ENCODE peak calls at places on chromosomes 5 and 9, in ten cellular contexts. One of them, this sample, is unnamed. For H3K36me3, the result is how much of the 10 kb centered on the place peaks cover.

GRCh38 chr5:62100201-62100600 is 205.8 kb upstream of the KIF2A start:
- DNase-seq in psoas muscle: no peak
- DNase-seq in PC-3: no peak
- DNase-seq in CD8-positive, alpha-beta memory T cell: no peak
- DNase-seq in mesenchymal stem cell: no peak
- DNase-seq in ovary: no peak
- DNase-seq in adrenal gland: no peak
- DNase-seq in thoracic aorta: no peak
- DNase-seq in GM23338: no peak
- DNase-seq in mammary epithelial cell: peak
- DNase-seq in this sample: no peak

GRCh38 chr5:39977231-39977630 is 552.5 kb upstream of the DAB2 start:
- DNase-seq in mammary epithelial cell: no peak
- DNase-seq in mesenchymal stem cell: no peak
- DNase-seq in GM23338: no peak
- DNase-seq in thoracic aorta: no peak
- DNase-seq in CD8-positive, alpha-beta memory T cell: no peak
- DNase-seq in adrenal gland: no peak
- DNase-seq in psoas muscle: no peak
- DNase-seq in ovary: no peak
- DNase-seq in PC-3: no peak
- DNase-seq in this sample: no peak

GRCh38 chr9:33809506-33809905 is 7.5 kb upstream of the UBE2R2 start:
- DNase-seq in thoracic aorta: no peak
- DNase-seq in PC-3: no peak
- DNase-seq in psoas muscle: no peak
- DNase-seq in mesenchymal stem cell: no peak
- DNase-seq in adrenal gland: no peak
- DNase-seq in mammary epithelial cell: no peak
- DNase-seq in ovary: no peak
- DNase-seq in GM23338: no peak
- DNase-seq in CD8-positive, alpha-beta memory T cell: no peak
- DNase-seq in this sample: no peak

GRCh38 chr5:115333164-115333563 is 36.7 kb upstream of the CCDC112 start:
- DNase-seq in mesenchymal stem cell: no peak
- DNase-seq in psoas muscle: no peak
- DNase-seq in thoracic aorta: no peak
- DNase-seq in adrenal gland: no peak
- DNase-seq in mammary epithelial cell: no peak
- DNase-seq in ovary: no peak
- DNase-seq in GM23338: no peak
- DNase-seq in CD8-positive, alpha-beta memory T cell: no peak
- DNase-seq in PC-3: no peak
- DNase-seq in this sample: no peak

GRCh38 chr5:150758534-150759333 is at the start of gene DCTN4:
- DNase-seq in PC-3: peak
- DNase-seq in mesenchymal stem cell: peak
- DNase-seq in mammary epithelial cell: peak
- DNase-seq in thoracic aorta: peak
- DNase-seq in psoas muscle: peak
- DNase-seq in CD8-positive, alpha-beta memory T cell: peak
- DNase-seq in adrenal gland: peak
- DNase-seq in GM23338: peak
- DNase-seq in ovary: peak
- DNase-seq in this sample: peak

GRCh38 chr9:135048046-135048757 is 39.3 kb upstream of the OLFM1 start:
- DNase-seq in thoracic aorta: no peak
- DNase-seq in mammary epithelial cell: no peak
- DNase-seq in ovary: no peak
- DNase-seq in psoas muscle: no peak
- DNase-seq in adrenal gland: no peak
- DNase-seq in GM23338: no peak
- DNase-seq in CD8-positive, alpha-beta memory T cell: no peak
- DNase-seq in mesenchymal stem cell: no peak
- DNase-seq in PC-3: no peak
- DNase-seq in this sample: no peak

GRCh38 chr5:6404129-6404528 is 25.8 kb upstream of the MED10 start:
- DNase-seq in psoas muscle: no peak
- DNase-seq in PC-3: no peak
- DNase-seq in thoracic aorta: no peak
- DNase-seq in GM23338: no peak
- DNase-seq in ovary: no peak
- DNase-seq in mesenchymal stem cell: no peak
- DNase-seq in adrenal gland: no peak
- DNase-seq in mammary epithelial cell: peak
- DNase-seq in CD8-positive, alpha-beta memory T cell: no peak
- DNase-seq in this sample: no peak

GRCh38 chr9:79731483-79731882 is 159.7 kb downstream of the TLE4 start:
- DNase-seq in PC-3: peak
- DNase-seq in psoas muscle: no peak
- DNase-seq in ovary: no peak
- DNase-seq in GM23338: no peak
- DNase-seq in mammary epithelial cell: no peak
- DNase-seq in mesenchymal stem cell: no peak
- DNase-seq in thoracic aorta: no peak
- DNase-seq in adrenal gland: no peak
- DNase-seq in CD8-positive, alpha-beta memory T cell: no peak
- DNase-seq in this sample: no peak

GRCh38 chr9:110189001-110189400 is 19.0 kb downstream of the C9orf152 start:
- DNase-seq in CD8-positive, alpha-beta memory T cell: no peak
- DNase-seq in adrenal gland: no peak
- DNase-seq in mammary epithelial cell: no peak
- DNase-seq in thoracic aorta: no peak
- DNase-seq in psoas muscle: no peak
- DNase-seq in ovary: no peak
- DNase-seq in PC-3: no peak
- DNase-seq in GM23338: no peak
- DNase-seq in mesenchymal stem cell: peak
- DNase-seq in this sample: peak

GRCh38 chr9:33737811-33738606 is 57.4 kb upstream of the PRSS3 start:
- DNase-seq in GM23338: peak
- DNase-seq in PC-3: peak
- DNase-seq in mammary epithelial cell: peak
- DNase-seq in ovary: no peak
- DNase-seq in mesenchymal stem cell: peak
- DNase-seq in adrenal gland: peak
- DNase-seq in thoracic aorta: no peak
- DNase-seq in psoas muscle: no peak
- DNase-seq in CD8-positive, alpha-beta memory T cell: no peak
- DNase-seq in this sample: no peak

GRCh38 chr9:6216951-6217350 is 1.3 kb downstream of the IL33 start:
- DNase-seq in psoas muscle: no peak
- DNase-seq in CD8-positive, alpha-beta memory T cell: no peak
- DNase-seq in thoracic aorta: no peak
- DNase-seq in GM23338: no peak
- DNase-seq in adrenal gland: no peak
- DNase-seq in PC-3: no peak
- DNase-seq in mammary epithelial cell: no peak
- DNase-seq in ovary: no peak
- DNase-seq in mesenchymal stem cell: no peak
- DNase-seq in this sample: no peak

GRCh38 chr9:6214903-6215302 is 704 bp upstream of the IL33 start:
- DNase-seq in thoracic aorta: no peak
- DNase-seq in ovary: no peak
- DNase-seq in GM23338: no peak
- DNase-seq in CD8-positive, alpha-beta memory T cell: no peak
- DNase-seq in mesenchymal stem cell: no peak
- DNase-seq in PC-3: no peak
- DNase-seq in adrenal gland: no peak
- DNase-seq in mammary epithelial cell: no peak
- DNase-seq in psoas muscle: no peak
- DNase-seq in this sample: no peak

GRCh38 chr9:6214451-6214850 is 1.2 kb upstream of the IL33 start:
- DNase-seq in psoas muscle: no peak
- DNase-seq in CD8-positive, alpha-beta memory T cell: no peak
- DNase-seq in mesenchymal stem cell: no peak
- DNase-seq in thoracic aorta: no peak
- DNase-seq in PC-3: peak
- DNase-seq in mammary epithelial cell: no peak
- DNase-seq in GM23338: no peak
- DNase-seq in adrenal gland: no peak
- DNase-seq in ovary: no peak
- DNase-seq in this sample: no peak

GRCh38 chr9:6215562-6215961 is at the start of gene IL33:
- DNase-seq in CD8-positive, alpha-beta memory T cell: no peak
- DNase-seq in ovary: no peak
- DNase-seq in mesenchymal stem cell: no peak
- DNase-seq in thoracic aorta: no peak
- DNase-seq in PC-3: peak
- DNase-seq in adrenal gland: no peak
- DNase-seq in mammary epithelial cell: no peak
- DNase-seq in GM23338: no peak
- DNase-seq in psoas muscle: no peak
- DNase-seq in this sample: no peak

GRCh38 chr9:6216002-6216401 is 395 bp downstream of the IL33 start:
- DNase-seq in mammary epithelial cell: no peak
- DNase-seq in CD8-positive, alpha-beta memory T cell: no peak
- DNase-seq in mesenchymal stem cell: no peak
- DNase-seq in PC-3: no peak
- DNase-seq in adrenal gland: no peak
- DNase-seq in psoas muscle: no peak
- DNase-seq in GM23338: no peak
- DNase-seq in ovary: no peak
- DNase-seq in thoracic aorta: no peak
- DNase-seq in this sample: no peak
- H3K36me3 ChIP-seq in mammary epithelial cell: under half
- H3K36me3 ChIP-seq in CD8-positive, alpha-beta memory T cell: under half
- H3K36me3 ChIP-seq in mesenchymal stem cell: under half
- H3K36me3 ChIP-seq in PC-3: under half
- H3K36me3 ChIP-seq in adrenal gland: under half
- H3K36me3 ChIP-seq in psoas muscle: under half
- H3K36me3 ChIP-seq in GM23338: under half
- H3K36me3 ChIP-seq in ovary: under half
- H3K36me3 ChIP-seq in thoracic aorta: under half
- H3K36me3 ChIP-seq in this sample: under half

GRCh38 chr9:104362912-104363472 is 141.1 kb upstream of the OR13F1 start:
- DNase-seq in adrenal gland: no peak
- DNase-seq in ovary: no peak
- DNase-seq in GM23338: no peak
- DNase-seq in thoracic aorta: no peak
- DNase-seq in mesenchymal stem cell: no peak
- DNase-seq in mammary epithelial cell: no peak
- DNase-seq in PC-3: no peak
- DNase-seq in CD8-positive, alpha-beta memory T cell: no peak
- DNase-seq in psoas muscle: no peak
- DNase-seq in this sample: no peak

DNA sequence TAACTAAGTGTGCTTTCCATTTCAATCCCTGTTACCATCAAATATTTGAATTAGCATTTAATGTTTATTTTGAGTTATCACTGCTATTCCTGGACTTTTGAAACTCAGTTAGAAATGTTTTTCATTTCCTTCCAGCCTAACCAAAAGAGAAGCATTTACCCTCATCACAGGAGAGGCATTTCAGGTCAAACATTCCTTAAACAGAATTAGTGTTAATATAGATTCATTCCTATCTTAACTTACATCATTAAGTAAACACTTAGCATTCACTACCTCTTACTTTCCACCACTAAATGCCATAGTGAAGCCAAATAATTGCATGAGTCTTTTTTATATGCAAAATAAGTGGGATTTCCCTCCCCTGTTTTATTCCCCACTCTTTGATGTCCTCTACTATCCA is 136.6 kb upstream of the OR13F1 start:
- DNase-seq in psoas muscle: no peak
- DNase-seq in mesenchymal stem cell: no peak
- DNase-seq in ovary: no peak
- DNase-seq in mammary epithelial cell: no peak
- DNase-seq in CD8-positive, alpha-beta memory T cell: no peak
- DNase-seq in thoracic aorta: no peak
- DNase-seq in PC-3: peak
- DNase-seq in adrenal gland: no peak
- DNase-seq in GM23338: no peak
- DNase-seq in this sample: no peak
- H3K36me3 ChIP-seq in psoas muscle: under half
- H3K36me3 ChIP-seq in mesenchymal stem cell: under half
- H3K36me3 ChIP-seq in ovary: under half
- H3K36me3 ChIP-seq in mammary epithelial cell: under half
- H3K36me3 ChIP-seq in CD8-positive, alpha-beta memory T cell: under half
- H3K36me3 ChIP-seq in thoracic aorta: under half
- H3K36me3 ChIP-seq in PC-3: under half
- H3K36me3 ChIP-seq in adrenal gland: under half
- H3K36me3 ChIP-seq in GM23338: under half
- H3K36me3 ChIP-seq in this sample: under half

GRCh38 chr5:143318833-143319232 is 84.7 kb downstream of the NR3C1 start:
- DNase-seq in mesenchymal stem cell: no peak
- DNase-seq in CD8-positive, alpha-beta memory T cell: no peak
- DNase-seq in psoas muscle: no peak
- DNase-seq in mammary epithelial cell: no peak
- DNase-seq in thoracic aorta: no peak
- DNase-seq in adrenal gland: no peak
- DNase-seq in ovary: no peak
- DNase-seq in PC-3: peak
- DNase-seq in GM23338: no peak
- DNase-seq in this sample: no peak

GRCh38 chr5:143316337-143316736 is 87.1 kb downstream of the NR3C1 start:
- DNase-seq in psoas muscle: no peak
- DNase-seq in mammary epithelial cell: no peak
- DNase-seq in adrenal gland: no peak
- DNase-seq in CD8-positive, alpha-beta memory T cell: no peak
- DNase-seq in mesenchymal stem cell: no peak
- DNase-seq in thoracic aorta: no peak
- DNase-seq in GM23338: no peak
- DNase-seq in PC-3: no peak
- DNase-seq in ovary: no peak
- DNase-seq in this sample: no peak

GRCh38 chr5:143318270-143318669 is 85.2 kb downstream of the NR3C1 start:
- DNase-seq in thoracic aorta: no peak
- DNase-seq in CD8-positive, alpha-beta memory T cell: no peak
- DNase-seq in ovary: no peak
- DNase-seq in adrenal gland: no peak
- DNase-seq in mammary epithelial cell: no peak
- DNase-seq in GM23338: no peak
- DNase-seq in psoas muscle: no peak
- DNase-seq in mesenchymal stem cell: no peak
- DNase-seq in PC-3: peak
- DNase-seq in this sample: no peak

GRCh38 chr5:143315929-143316328 is 87.6 kb downstream of the NR3C1 start:
- DNase-seq in adrenal gland: no peak
- DNase-seq in PC-3: no peak
- DNase-seq in GM23338: peak
- DNase-seq in mesenchymal stem cell: no peak
- DNase-seq in thoracic aorta: no peak
- DNase-seq in CD8-positive, alpha-beta memory T cell: no peak
- DNase-seq in psoas muscle: no peak
- DNase-seq in mammary epithelial cell: no peak
- DNase-seq in ovary: no peak
- DNase-seq in this sample: no peak

GRCh38 chr5:143316844-143317631 is 86.4 kb downstream of the NR3C1 start:
- DNase-seq in adrenal gland: peak
- DNase-seq in PC-3: peak
- DNase-seq in thoracic aorta: no peak
- DNase-seq in mammary epithelial cell: no peak
- DNase-seq in psoas muscle: no peak
- DNase-seq in CD8-positive, alpha-beta memory T cell: no peak
- DNase-seq in mesenchymal stem cell: no peak
- DNase-seq in ovary: no peak
- DNase-seq in GM23338: no peak
- DNase-seq in this sample: no peak
- H3K36me3 ChIP-seq in adrenal gland: under half
- H3K36me3 ChIP-seq in PC-3: under half
- H3K36me3 ChIP-seq in thoracic aorta: under half
- H3K36me3 ChIP-seq in mammary epithelial cell: under half
- H3K36me3 ChIP-seq in psoas muscle: under half
- H3K36me3 ChIP-seq in CD8-positive, alpha-beta memory T cell: under half
- H3K36me3 ChIP-seq in mesenchymal stem cell: under half
- H3K36me3 ChIP-seq in ovary: under half
- H3K36me3 ChIP-seq in GM23338: under half
- H3K36me3 ChIP-seq in this sample: under half

GRCh38 chr9:69223605-69224004 is 49.5 kb downstream of the TJP2 start:
- DNase-seq in adrenal gland: peak
- DNase-seq in thoracic aorta: no peak
- DNase-seq in psoas muscle: no peak
- DNase-seq in GM23338: peak
- DNase-seq in mammary epithelial cell: peak
- DNase-seq in CD8-positive, alpha-beta memory T cell: no peak
- DNase-seq in ovary: no peak
- DNase-seq in PC-3: peak
- DNase-seq in mesenchymal stem cell: peak
- DNase-seq in this sample: no peak
- H3K36me3 ChIP-seq in adrenal gland: under half
- H3K36me3 ChIP-seq in thoracic aorta: half or more
- H3K36me3 ChIP-seq in psoas muscle: under half
- H3K36me3 ChIP-seq in GM23338: under half
- H3K36me3 ChIP-seq in mammary epithelial cell: under half
- H3K36me3 ChIP-seq in CD8-positive, alpha-beta memory T cell: under half
- H3K36me3 ChIP-seq in ovary: under half
- H3K36me3 ChIP-seq in PC-3: under half
- H3K36me3 ChIP-seq in mesenchymal stem cell: under half
- H3K36me3 ChIP-seq in this sample: under half